ENCODE peak calls at places on chromosome 12, in ten cellular contexts. N, D, G, K, B, L, Q, M, C and U are unnamed samples.

GRCh38 chr12:15206831-15207394 is 14.3 kb downstream of the RERG start:
- DNase-seq in B (no peak), M (no peak), D (no peak), N (no peak), C (no peak), K (no peak), Q (no peak), G (no peak), L (no peak), U (no peak)

GRCh38 chr12:122162976-122163375 is 11.0 kb downstream of the IL31 start:
- DNase-seq in N (no peak), Q (no peak), D (no peak), B (no peak), K (no peak), L (no peak), C (no peak), G (no peak), M (no peak), U (no peak)

GRCh38 chr12:13177896-13178295 is 18.6 kb upstream of the EMP1 start:
- DNase-seq in D (no peak), G (no peak), M (no peak), K (no peak), B (no peak), N (no peak), L (no peak), C (no peak), Q (no peak), U (no peak)

GRCh38 chr12:80761818-80762217 is 45.1 kb downstream of the MYF5 start:
- DNase-seq in B (peak; percentile 21), N (peak; percentile 34), D (no peak), M (no peak), L (no peak), G (no peak), K (no peak), C (peak; percentile 23), Q (no peak), U (no peak)

GRCh38 chr12:7927470-7927869 is 8.5 kb downstream of the SLC2A3 start:
- DNase-seq in B (no peak), C (no peak), Q (no peak), L (no peak), G (no peak), M (no peak), D (no peak), N (no peak), K (no peak), U (no peak)

GRCh38 chr12:119601877-119602536 is 8.4 kb downstream of the TMEM233 start:
- DNase-seq in N (no peak), B (no peak), G (no peak), D (no peak), L (no peak), C (no peak), Q (no peak), M (no peak), K (no peak), U (no peak)

GRCh38 chr12:131210506-131211278 is 257.0 kb downstream of the ADGRD1 start:
- DNase-seq in M (peak; percentile 8), L (no peak), K (no peak), C (no peak), N (no peak), G (no peak), D (no peak), B (no peak), Q (no peak), U (no peak)

GRCh38 chr12:25769076-25769945 is 189.2 kb upstream of the RASSF8 start:
- DNase-seq in G (peak; percentile 67), K (no peak), N (peak; percentile 90), M (no peak), L (no peak), D (no peak), B (no peak), Q (peak; percentile 87), C (peak; percentile 26), U (no peak)

GRCh38 chr12:97313471-97314190 is 149.0 kb upstream of the RMST start:
- DNase-seq in C (peak; percentile 16), N (no peak), K (no peak), G (no peak), B (no peak), L (no peak), M (no peak), D (no peak), Q (no peak), U (no peak)

GRCh38 chr12:113359133-113359938 is 949 bp downstream of the PLBD2 start:
- DNase-seq in Q (peak; percentile 36), K (peak; percentile 48), M (no peak), D (no peak), B (no peak), G (no peak), N (no peak), L (no peak), C (no peak), U (no peak)

GRCh38 chr12:22333751-22334695 is 484 bp downstream of the ST8SIA1 start:
- DNase-seq in C (peak; percentile 11), D (peak; percentile 35), L (no peak), K (no peak), B (no peak), Q (no peak), N (no peak), M (no peak), G (no peak), U (peak; percentile 8)

GRCh38 chr12:12671850-12672660 is 23.9 kb downstream of the GPR19 start:
- DNase-seq in M (no peak), N (peak; percentile 31), D (no peak), G (no peak), Q (no peak), C (no peak), B (peak; percentile 29), L (no peak), K (no peak), U (no peak)

GRCh38 chr12:95129115-95129514 is 55.7 kb upstream of the NR2C1 start:
- DNase-seq in N (no peak), L (no peak), G (no peak), D (no peak), C (no peak), Q (no peak), M (no peak), B (no peak), K (no peak), U (no peak)

GRCh38 chr12:6367065-6367968 is 8.0 kb downstream of the SCNN1A start:
- DNase-seq in D (no peak), C (no peak), K (no peak), B (peak; percentile 63), M (peak; percentile 86), L (no peak), N (peak; percentile 74), Q (peak; percentile 67), G (no peak), U (peak; percentile 70)

DNA sequence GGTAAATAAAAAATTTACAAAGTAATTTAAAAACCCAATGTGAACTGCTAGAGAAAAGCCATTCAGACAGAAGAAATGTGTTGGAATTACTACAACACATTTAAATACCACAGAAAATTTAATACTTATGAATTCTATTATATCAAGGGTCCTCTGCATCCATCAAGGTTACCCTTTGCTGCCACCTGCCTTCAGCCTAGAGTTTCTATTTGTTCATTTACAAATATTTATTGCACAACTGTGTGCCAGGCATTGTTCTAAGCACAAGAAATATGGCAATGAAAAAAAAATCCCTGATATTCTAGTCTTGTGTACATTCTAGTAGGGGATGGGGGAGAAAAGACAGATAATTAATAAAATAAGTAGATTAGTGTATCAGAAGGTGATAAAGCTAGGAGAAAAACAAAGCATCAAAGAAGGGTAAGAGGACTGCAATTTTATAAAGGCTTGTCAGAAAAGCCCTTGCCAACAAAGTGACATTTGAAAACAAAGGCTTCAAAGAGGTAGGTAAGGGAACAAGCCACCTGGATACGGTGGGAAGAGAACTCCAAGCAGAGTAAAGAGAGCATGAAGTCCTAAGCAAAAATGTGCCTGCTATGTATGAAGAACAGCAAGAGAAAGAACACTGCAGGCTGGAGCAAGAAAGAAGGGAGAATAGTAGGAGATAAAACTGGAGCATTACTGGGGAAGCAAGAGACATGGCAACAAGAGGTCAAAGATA is 59.1 kb upstream of the SLC6A13 start:
- DNase-seq in K (no peak), G (peak; percentile 12), M (no peak), L (no peak), Q (peak; percentile 55), D (no peak), N (peak; percentile 31), C (peak; percentile 31), B (no peak), U (peak; percentile 12)
- TF ChIP-seq CTCF in K (peak; percentile 16), G (no peak), M (no peak), L (peak; percentile 22), Q (peak; percentile 36), D (no peak), N (peak; percentile 44), C (peak; percentile 36), B (no peak), U (no peak)

DNA sequence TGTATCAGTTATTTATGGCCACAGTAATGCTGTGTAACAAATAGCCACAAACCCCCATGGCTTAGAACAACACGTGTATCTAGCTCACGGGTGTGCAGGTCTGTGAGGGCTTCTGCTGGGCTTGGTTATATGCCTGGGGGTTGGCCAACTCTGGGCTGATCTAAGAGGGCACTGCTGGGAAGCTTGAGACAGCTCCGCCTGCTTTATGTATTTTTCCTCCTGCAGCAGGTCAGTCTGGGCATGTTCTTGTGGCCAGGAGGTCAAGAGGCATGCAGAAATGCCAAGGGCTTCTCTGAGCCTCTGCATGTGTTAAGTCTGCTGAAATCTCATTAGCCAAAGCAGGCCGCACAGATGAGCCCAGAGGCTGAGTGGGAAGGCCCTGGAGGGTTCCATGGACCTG is 105.8 kb downstream of the ZNF664 start:
- DNase-seq in N (no peak), L (no peak), M (no peak), C (no peak), Q (no peak), K (no peak), B (no peak), D (no peak), G (no peak), U (no peak)
- TF ChIP-seq CTCF in N (no peak), L (no peak), M (no peak), C (no peak), Q (no peak), K (no peak), B (no peak), D (no peak), G (no peak), U (no peak)

GRCh38 chr12:24109381-24110039 is 160.0 kb upstream of the SOX5 start:
- DNase-seq in B (peak; percentile 64), M (peak; percentile 59), K (no peak), Q (peak; percentile 38), N (peak; percentile 58), D (no peak), L (no peak), C (peak; percentile 33), G (peak; percentile 26), U (no peak)
- TF ChIP-seq CTCF in B (peak; percentile 33), M (peak; percentile 50), K (peak; percentile 35), Q (peak; percentile 74), N (peak; percentile 70), D (peak; percentile 52), L (peak; percentile 44), C (peak; percentile 69), G (peak; percentile 34), U (no peak)

DNA sequence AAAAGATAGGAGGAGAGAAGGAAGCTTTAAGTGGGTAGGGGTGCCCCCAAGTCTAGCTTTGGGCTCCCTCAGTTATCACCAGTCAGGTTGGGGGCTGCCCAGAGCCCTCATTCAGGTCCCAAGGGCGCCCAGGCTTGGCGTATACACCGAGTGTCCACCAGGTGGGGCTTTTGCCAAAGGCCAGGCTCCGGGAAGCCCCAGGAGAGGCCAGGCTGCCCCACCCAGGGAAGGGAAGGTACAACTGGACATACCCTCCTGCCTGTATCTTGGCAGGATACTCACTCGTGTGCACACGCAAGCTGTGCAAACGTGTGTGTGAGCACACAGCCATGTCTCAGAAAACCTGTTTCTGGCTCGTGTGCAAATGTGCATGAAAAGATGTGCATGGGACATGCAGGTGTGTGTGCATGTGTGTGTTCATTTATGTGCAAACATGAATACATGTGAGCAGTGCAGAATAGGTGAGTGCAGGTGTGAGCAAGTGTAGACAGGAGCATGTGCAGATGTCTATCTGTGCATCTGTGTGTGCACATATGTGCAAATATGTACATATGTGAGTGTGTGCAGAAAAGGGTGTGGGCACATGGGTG is 103.9 kb upstream of the MYL2 start:
- DNase-seq in M (peak; percentile 78), N (peak; percentile 50), B (peak; percentile 50), K (peak; percentile 42), G (peak; percentile 82), C (peak; percentile 81), Q (peak; percentile 31), D (peak; percentile 84), L (peak; percentile 78), U (peak; percentile 65)
- TF ChIP-seq CTCF in M (peak; percentile 86), N (peak; percentile 88), B (peak; percentile 76), K (peak; percentile 63), G (peak; percentile 89), C (peak; percentile 85), Q (peak; percentile 68), D (peak; percentile 62), L (peak; percentile 87), U (peak; percentile 85)